ENCODE peak calls at places on chromosomes 12 and 14, in four cellular contexts. G is SK-N-SH, Q is HepG2, A is GM12878. B is an unnamed sample.

GRCh38 chr12:52687527-52688385 is 7.5 kb upstream of the KRT1 start:
- DNase-seq in Q (no peak), G (no peak), A (no peak), B (no peak)

GRCh38 chr12:110590806-110591326 is 7.7 kb upstream of the PPTC7 start:
- DNase-seq in G (no peak), A (peak), Q (peak), B (no peak)

GRCh38 chr12:6950944-6951540 is at the start of gene PTPN6:
- DNase-seq in Q (no peak), G (peak), A (no peak), B (no peak)

GRCh38 chr14:42163136-42163535 is 556.5 kb downstream of the LRFN5 start:
- DNase-seq in A (no peak), Q (no peak), G (no peak), B (no peak)

GRCh38 chr12:13222076-13222475 is 25.6 kb downstream of the EMP1 start:
- DNase-seq in A (no peak), Q (no peak), G (no peak), B (no peak)

GRCh38 chr12:107019546-107019945 is 32.6 kb upstream of the MTERF2 start:
- DNase-seq in G (no peak), A (no peak), Q (no peak), B (no peak)

GRCh38 chr14:106287506-106287905 is 761.1 kb downstream of the TMEM121 start:
- DNase-seq in A (no peak), G (peak), Q (no peak), B (no peak)

GRCh38 chr14:45716506-45716905 is 463.5 kb upstream of the MIS18BP1 start:
- DNase-seq in G (peak), A (no peak), Q (peak), B (no peak)

GRCh38 chr14:104780513-104781030 is 15.0 kb downstream of the AKT1 start:
- DNase-seq in Q (no peak), G (no peak), A (no peak), B (no peak)

GRCh38 chr14:66140213-66140918 is 345.8 kb upstream of the CCDC196 start:
- DNase-seq in A (peak), Q (no peak), G (no peak), B (no peak)

GRCh38 chr12:88325076-88325827 is 183.1 kb downstream of the TMTC3 start:
- DNase-seq in A (no peak), Q (no peak), G (no peak), B (no peak)

GRCh38 chr14:30875788-30876053 is 1.4 kb downstream of the COCH start:
- DNase-seq in A (no peak), Q (no peak), G (no peak), B (no peak)

GRCh38 chr12:96400631-96401060 is 407 bp upstream of the CDK17 start:
- DNase-seq in Q (peak), A (peak), G (no peak), B (no peak)

GRCh38 chr14:79585845-79586244 is 625.5 kb downstream of the DIO2 start:
- DNase-seq in G (no peak), A (no peak), Q (no peak), B (no peak)

GRCh38 chr12:49598527-49598926 is 6.9 kb downstream of the FAM186B start:
- DNase-seq in A (no peak), Q (no peak), G (no peak), B (no peak)

GRCh38 chr12:48455116-48455515 is 17.2 kb upstream of the ANP32D start:
- DNase-seq in Q (no peak), G (no peak), A (no peak), B (no peak)

GRCh38 chr14:55519473-55520080 is 60.4 kb upstream of the KTN1 start:
- DNase-seq in A (no peak), Q (no peak), G (no peak), B (no peak)

GRCh38 chr14:35121026-35121886 is 534 bp downstream of the PPP2R3C start:
- DNase-seq in Q (no peak), G (no peak), A (no peak), B (no peak)

GRCh38 chr14:70709726-70710382 is 68.1 kb downstream of the TTC9 start:
- DNase-seq in A (no peak), Q (peak), G (no peak), B (no peak)

GRCh38 chr12:120710805-120711296 is 593 bp downstream of the UNC119B start:
- DNase-seq in Q (no peak), G (peak), A (no peak), B (peak)

GRCh38 chr12:112574896-112575558 is 156.3 kb downstream of the PTPN11 start:
- DNase-seq in G (peak), A (no peak), Q (no peak), B (no peak)

GRCh38 chr12:55659486-55660385 is 23.0 kb downstream of the OR10P1 start:
- DNase-seq in A (no peak), Q (peak), G (peak), B (no peak)

GRCh38 chr12:94689002-94689645 is 38.8 kb upstream of the TMCC3 start:
- DNase-seq in G (no peak), Q (no peak), A (no peak), B (no peak)

GRCh38 chr12:66361703-66362102 is 59.4 kb downstream of the HELB start:
- DNase-seq in G (no peak), A (no peak), Q (no peak), B (no peak)

GRCh38 chr14:92780444-92780843 is 13.7 kb upstream of the GOLGA5 start:
- DNase-seq in A (no peak), G (no peak), Q (no peak), B (no peak)

GRCh38 chr14:67077914-67078313 is 111.3 kb upstream of the GARIN2 start:
- DNase-seq in G (no peak), Q (no peak), A (no peak), B (no peak)

GRCh38 chr12:129789921-129790320 is 113.9 kb downstream of the TMEM132D start:
- DNase-seq in A (no peak), G (no peak), Q (no peak), B (no peak)

GRCh38 chr14:36256131-36256801 is 64.2 kb downstream of the MBIP start:
- DNase-seq in Q (no peak), A (no peak), G (no peak), B (no peak)

GRCh38 chr12:108495054-108495453 is 20.0 kb upstream of the FICD start:
- DNase-seq in G (peak), A (no peak), Q (peak), B (peak)

GRCh38 chr14:64293976-64294671 is at the start of gene ESR2:
- DNase-seq in G (peak), Q (no peak), A (no peak), B (peak)

GRCh38 chr12:78612224-78612623 is 252.3 kb upstream of the SYT1 start:
- DNase-seq in G (no peak), Q (no peak), A (no peak), B (no peak)

GRCh38 chr14:30528119-30528518 is 30.8 kb upstream of the G2E3 start:
- DNase-seq in Q (peak), G (no peak), A (no peak), B (no peak)

DNA sequence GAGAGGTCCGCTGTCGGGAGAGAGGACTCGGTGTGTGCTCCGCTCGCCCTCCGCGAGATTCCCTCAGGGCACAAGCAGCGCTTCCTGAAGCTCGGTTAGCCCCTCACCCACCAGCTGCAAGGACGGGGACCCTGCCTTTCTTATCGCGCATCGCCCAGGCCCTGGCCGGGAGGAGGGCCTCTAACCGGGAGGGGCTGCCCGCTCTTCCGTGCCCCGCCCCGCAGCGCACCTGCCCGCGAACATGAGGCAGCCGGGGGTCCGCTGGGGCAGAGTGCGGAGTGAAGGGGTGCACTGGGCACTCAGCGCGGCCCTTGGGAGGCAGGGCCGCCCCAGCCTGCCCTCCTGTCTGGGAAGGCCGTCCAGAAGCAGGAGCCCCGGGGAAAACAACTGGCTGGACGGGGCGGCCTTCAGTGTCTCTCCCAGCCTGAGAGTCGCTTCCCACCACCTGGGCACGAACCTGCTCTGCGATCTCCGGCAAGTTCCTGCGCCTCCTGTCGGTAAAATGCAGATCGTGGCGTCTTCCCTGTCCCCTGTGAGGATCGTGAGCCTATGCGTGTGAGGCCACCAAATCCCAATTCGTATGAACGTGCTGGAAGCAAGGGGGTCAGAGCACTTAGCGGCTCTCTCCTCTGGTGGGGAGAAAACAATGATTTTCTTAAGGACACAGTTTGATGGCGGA is 28.0 kb upstream of the ADIPOR2 start:
- DNase-seq in Q (no peak), G (peak), A (no peak), B (peak)
- TF ChIP-seq NFIC in Q (no peak), G (no peak), A (no peak), B (peak)

GRCh38 chr12:41368006-41368405 is 179.9 kb downstream of the PDZRN4 start:
- DNase-seq in Q (no peak), A (no peak), G (no peak), B (no peak)

GRCh38 chr12:41361791-41362190 is 173.7 kb downstream of the PDZRN4 start:
- DNase-seq in Q (no peak), G (peak), A (no peak), B (no peak)

GRCh38 chr12:41364211-41364610 is 176.1 kb downstream of the PDZRN4 start:
- DNase-seq in A (no peak), G (no peak), Q (no peak), B (no peak)

GRCh38 chr12:41362511-41362910 is 174.4 kb downstream of the PDZRN4 start:
- DNase-seq in G (no peak), Q (no peak), A (no peak), B (no peak)

DNA sequence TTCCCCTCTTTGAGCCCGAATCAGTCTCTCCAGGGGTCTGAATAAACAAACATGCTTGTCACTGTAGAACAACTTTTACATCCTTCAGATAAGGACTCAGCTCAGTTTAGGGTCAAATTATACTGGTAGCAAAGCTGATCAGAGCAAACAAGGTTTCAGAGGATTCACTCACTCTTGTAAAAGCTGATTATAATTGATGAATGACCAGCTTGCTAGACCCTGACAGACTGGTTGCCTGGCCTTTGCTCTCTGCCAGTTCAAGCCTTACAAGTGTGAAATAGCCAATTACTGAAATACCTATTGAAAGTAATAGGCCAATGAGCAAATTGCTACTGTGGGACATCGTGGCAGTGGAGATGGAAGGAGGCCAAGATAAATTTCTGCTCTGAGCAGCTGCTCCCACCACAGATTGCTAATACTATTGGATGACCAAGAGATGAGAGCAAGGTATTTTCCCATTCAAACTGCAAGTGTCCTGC is 177.6 kb downstream of the PDZRN4 start:
- DNase-seq in Q (no peak), A (no peak), G (no peak), B (no peak)
- TF ChIP-seq RAD21 in Q (no peak), A (no peak), G (no peak), B (no peak)

GRCh38 chr12:54125950-54126695 is 62.7 kb downstream of the SMUG1 start:
- DNase-seq in G (peak), A (no peak), Q (no peak), B (no peak)
- H2AFZ ChIP-seq in G (peak), A (peak), Q (no peak), B (no peak)

GRCh38 chr12:131575371-131575770 is 135.5 kb upstream of the SFSWAP start:
- DNase-seq in G (no peak), Q (no peak), A (no peak), B (no peak)
- TF ChIP-seq NFIC in G (no peak), Q (no peak), A (no peak), B (no peak)